ENCODE peak calls at places on chromosome 21, in five cellular contexts. B, N, I, Z and E are unnamed samples.

GRCh38 chr21:38380391-38381137 is 117.7 kb downstream of the ERG start:
- DNase-seq in B (no peak), N (no peak), I (no peak), Z (no peak), E (no peak)

GRCh38 chr21:43815991-43816390 is 26.6 kb downstream of the RRP1 start:
- DNase-seq in B (no peak), N (no peak), I (no peak), Z (no peak), E (no peak)

GRCh38 chr21:22083899-22084298 is 1085.7 kb downstream of the NCAM2 start:
- DNase-seq in B (no peak), N (no peak), I (no peak), Z (no peak), E (no peak)

GRCh38 chr21:46068516-46069079 is 29.3 kb upstream of the COL6A2 start:
- DNase-seq in B (no peak), N (no peak), I (no peak), Z (no peak), E (no peak)

GRCh38 chr21:16517380-16517779 is 787.6 kb downstream of the USP25 start:
- DNase-seq in B (no peak), N (no peak), I (no peak), Z (no peak), E (no peak)

GRCh38 chr21:36647279-36648093 is 51.4 kb upstream of the SIM2 start:
- DNase-seq in B (no peak), N (no peak), I (no peak), Z (peak), E (no peak)

GRCh38 chr21:28793043-28793442 is 199.6 kb downstream of the LTN1 start:
- DNase-seq in B (peak), N (no peak), I (no peak), Z (no peak), E (no peak)

GRCh38 chr21:37281993-37282392 is 14.9 kb upstream of the VPS26C start:
- DNase-seq in B (no peak), N (peak), I (no peak), Z (no peak), E (no peak)

GRCh38 chr21:36388835-36389234 is 3.6 kb downstream of the CHAF1B start:
- DNase-seq in B (no peak), N (no peak), I (peak), Z (no peak), E (peak)

GRCh38 chr21:28148400-28149064 is 844.1 kb downstream of the LTN1 start:
- DNase-seq in B (no peak), N (no peak), I (no peak), Z (no peak), E (no peak)

GRCh38 chr21:15826147-15826780 is 96.5 kb downstream of the USP25 start:
- DNase-seq in B (peak), N (peak), I (peak), Z (no peak), E (peak)

GRCh38 chr21:28822882-28823335 is 169.8 kb downstream of the LTN1 start:
- DNase-seq in B (no peak), N (no peak), I (no peak), Z (no peak), E (no peak)

GRCh38 chr21:46385846-46386725 is 62.1 kb downstream of the PCNT start:
- DNase-seq in B (no peak), N (no peak), I (no peak), Z (no peak), E (no peak)

GRCh38 chr21:40421121-40421520 is 425.8 kb downstream of the DSCAM start:
- DNase-seq in B (no peak), N (no peak), I (no peak), Z (no peak), E (no peak)

GRCh38 chr21:43884012-43884860 is 19.2 kb downstream of the AGPAT3 start:
- DNase-seq in B (no peak), N (no peak), I (peak), Z (peak), E (peak)

GRCh38 chr21:35116777-35117176 is 67.7 kb upstream of the RUNX1 start:
- DNase-seq in B (no peak), N (no peak), I (no peak), Z (no peak), E (no peak)

GRCh38 chr21:46325073-46325912 is 1.3 kb downstream of the PCNT start:
- DNase-seq in B (peak), N (peak), I (peak), Z (no peak), E (peak)

GRCh38 chr21:36706482-36706852 is 7.6 kb downstream of the SIM2 start:
- DNase-seq in B (no peak), N (no peak), I (no peak), Z (no peak), E (no peak)

GRCh38 chr21:26587621-26588260 is 14.7 kb upstream of the CYYR1 start:
- DNase-seq in B (no peak), N (no peak), I (no peak), Z (no peak), E (no peak)

GRCh38 chr21:46112731-46113215 is 14.9 kb downstream of the COL6A2 start:
- DNase-seq in B (no peak), N (peak), I (no peak), Z (no peak), E (no peak)

GRCh38 chr21:24272527-24272938 is 1334.7 kb downstream of the MRPL39 start:
- DNase-seq in B (no peak), N (no peak), I (no peak), Z (no peak), E (no peak)

GRCh38 chr21:46003575-46004007 is 22.0 kb downstream of the COL6A1 start:
- DNase-seq in B (no peak), N (no peak), I (no peak), Z (no peak), E (no peak)

GRCh38 chr21:25456672-25457071 is 150.6 kb downstream of the MRPL39 start:
- DNase-seq in B (no peak), N (no peak), I (peak), Z (no peak), E (no peak)

GRCh38 chr21:30227633-30228404 is 11.9 kb upstream of the CLDN8 start:
- DNase-seq in B (no peak), N (no peak), I (no peak), Z (peak), E (no peak)

GRCh38 chr21:31397939-31398338 is 53.9 kb upstream of the TIAM1 start:
- DNase-seq in B (peak), N (peak), I (no peak), Z (no peak), E (no peak)

GRCh38 chr21:14678987-14679574 is 133.0 kb upstream of the SAMSN1 start:
- DNase-seq in B (no peak), N (no peak), I (no peak), Z (no peak), E (no peak)

GRCh38 chr21:42079008-42079938 is 8.2 kb downstream of the UMODL1 start:
- DNase-seq in B (no peak), N (no peak), I (no peak), Z (no peak), E (no peak)

GRCh38 chr21:42079939-42080787 is 9.0 kb downstream of the UMODL1 start:
- DNase-seq in B (no peak), N (no peak), I (no peak), Z (no peak), E (no peak)

GRCh38 chr21:42071146-42071737 is at the start of gene UMODL1:
- DNase-seq in B (no peak), N (no peak), I (no peak), Z (no peak), E (no peak)

GRCh38 chr21:42073140-42074099 is 2.3 kb downstream of the UMODL1 start:
- DNase-seq in B (peak), N (no peak), I (no peak), Z (no peak), E (no peak)

GRCh38 chr21:42075686-42076471 is 4.8 kb downstream of the UMODL1 start:
- DNase-seq in B (no peak), N (no peak), I (no peak), Z (no peak), E (no peak)
- TF ChIP-seq CTCF in B (no peak), N (no peak), I (no peak), Z (no peak), E (no peak)

DNA sequence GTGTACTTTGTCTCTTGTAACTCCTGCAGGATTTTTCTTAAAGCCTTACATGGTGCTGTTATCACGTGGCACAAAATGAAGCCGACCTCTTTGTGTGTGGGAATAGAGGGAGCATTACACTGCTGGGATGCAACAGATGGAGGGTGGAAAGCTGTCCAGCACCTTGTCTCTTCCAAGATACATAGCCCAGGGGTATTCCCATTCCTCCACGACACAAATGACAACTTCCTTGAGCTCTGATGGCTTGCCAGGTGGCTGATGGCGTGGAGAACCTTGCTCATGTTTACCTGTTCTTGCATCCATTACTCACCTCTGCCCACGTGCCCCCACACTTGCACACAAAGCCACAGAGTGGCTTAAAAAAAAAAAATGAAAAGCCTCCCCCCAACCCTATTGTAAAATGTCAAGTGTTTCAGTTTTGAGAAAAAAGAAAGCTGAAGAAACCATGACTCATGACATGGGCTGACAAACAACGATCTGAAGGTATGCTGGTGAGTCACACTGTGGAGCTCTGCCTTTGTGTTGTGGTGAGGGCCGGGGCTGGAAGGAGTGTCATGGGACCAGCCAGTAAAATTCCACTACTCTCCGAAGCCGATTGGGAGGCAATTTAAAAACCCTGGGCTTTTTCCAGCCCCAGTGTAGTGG is 32.0 kb upstream of the ATP5PO start:
- DNase-seq in B (peak), N (peak), I (peak), Z (peak), E (peak)
- TF ChIP-seq CTCF in B (no peak), N (no peak), I (no peak), Z (no peak), E (no peak)

DNA sequence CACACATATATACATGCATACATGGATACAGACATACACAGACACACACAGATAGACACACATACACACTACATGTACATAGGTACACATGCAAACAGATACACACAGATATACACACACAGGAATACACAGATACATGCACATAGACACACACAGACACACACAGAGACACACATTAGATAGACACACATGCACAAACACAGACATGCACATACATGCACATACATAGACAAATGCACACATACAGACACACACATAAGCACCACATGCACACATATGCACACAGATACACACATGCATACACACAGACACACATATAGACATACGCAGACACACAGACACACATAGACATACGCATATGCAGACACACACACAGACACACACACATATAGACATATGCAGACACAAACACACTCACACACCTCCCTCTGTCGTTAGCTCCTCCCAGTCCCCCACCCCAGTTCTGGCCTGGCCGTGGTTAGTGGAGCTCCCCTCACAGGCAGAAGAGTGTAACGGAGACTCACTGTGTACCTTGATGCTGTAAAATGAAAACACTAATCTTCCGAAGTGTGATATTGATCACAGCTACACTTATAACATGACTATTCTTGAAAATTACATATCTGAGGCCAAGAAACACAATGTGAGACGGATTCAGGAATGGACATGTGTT is 7.6 kb downstream of the UBASH3A start:
- DNase-seq in B (peak), N (no peak), I (no peak), Z (no peak), E (no peak)
- TF ChIP-seq CTCF in B (peak), N (no peak), I (no peak), Z (no peak), E (peak)

DNA sequence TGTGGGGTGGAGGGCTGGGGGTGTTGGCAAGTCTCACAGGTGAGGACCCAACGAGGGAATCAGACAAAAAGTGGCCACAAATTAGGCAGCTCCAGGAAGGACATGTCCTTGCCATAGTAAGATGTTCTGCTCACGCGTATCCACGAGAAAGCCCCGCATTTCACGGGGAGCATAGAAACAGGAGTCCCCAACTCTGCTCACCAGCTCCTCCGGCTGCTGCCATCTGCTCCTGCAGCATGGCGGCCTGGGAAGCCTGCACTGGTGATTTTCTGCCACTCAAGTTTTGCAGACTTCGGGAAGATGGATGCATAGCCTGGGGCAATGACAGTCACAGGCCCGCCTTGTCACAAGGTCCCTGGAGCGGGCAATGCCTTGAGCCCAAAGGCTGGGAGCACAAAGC is 9.3 kb downstream of the TCP10L start:
- DNase-seq in B (no peak), N (no peak), I (no peak), Z (no peak), E (no peak)
- TF ChIP-seq CTCF in B (no peak), N (no peak), I (no peak), Z (no peak), E (no peak)

GRCh38 chr21:32925098-32925497 is 100.6 kb upstream of the OLIG2 start:
- DNase-seq in B (no peak), N (no peak), I (no peak), Z (no peak), E (no peak)

GRCh38 chr21:32920474-32920873 is 105.3 kb upstream of the OLIG2 start:
- DNase-seq in B (no peak), N (no peak), I (no peak), Z (no peak), E (no peak)

GRCh38 chr21:32917392-32918135 is 108.2 kb upstream of the OLIG2 start:
- DNase-seq in B (no peak), N (no peak), I (no peak), Z (no peak), E (no peak)

GRCh38 chr21:32918467-32919140 is 107.1 kb upstream of the OLIG2 start:
- DNase-seq in B (no peak), N (no peak), I (no peak), Z (no peak), E (no peak)

DNA sequence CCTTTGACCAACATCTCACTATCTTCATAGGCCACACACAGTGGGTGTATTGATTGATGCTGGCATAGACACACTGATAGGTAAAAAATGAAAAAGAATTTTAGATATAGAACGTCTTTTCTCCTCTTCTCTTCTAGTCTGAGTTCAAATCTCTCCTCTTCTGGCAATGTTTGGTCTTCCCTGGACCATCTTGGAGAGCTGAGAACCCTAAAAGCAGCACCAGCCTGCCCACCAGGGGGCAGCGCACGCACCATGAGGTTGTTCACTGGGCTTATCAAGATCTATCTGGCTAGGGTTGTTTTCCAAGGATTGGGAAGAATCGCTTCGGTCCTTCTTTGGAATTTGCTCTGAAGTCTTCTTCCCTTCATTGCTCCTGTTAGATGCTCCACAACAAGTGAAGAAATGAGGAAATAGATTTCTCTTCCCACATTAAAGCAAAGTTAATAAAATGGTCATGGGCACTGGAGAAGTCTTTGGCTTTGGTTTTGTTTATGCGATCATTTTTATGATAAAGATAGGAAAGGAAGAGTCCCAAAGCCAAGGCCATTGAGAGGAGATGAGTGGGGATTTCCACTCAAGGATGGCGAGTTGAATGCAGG is 104.0 kb upstream of the OLIG2 start:
- DNase-seq in B (peak), N (peak), I (peak), Z (no peak), E (no peak)
- TF ChIP-seq CTCF in B (peak), N (peak), I (peak), Z (peak), E (peak)

GRCh38 chr21:44932366-44933181 is 7.3 kb upstream of the SLX9 start:
- DNase-seq in B (peak), N (peak), I (peak), Z (no peak), E (peak)
- TF ChIP-seq CTCF in B (peak), N (peak), I (peak), Z (peak), E (peak)

DNA sequence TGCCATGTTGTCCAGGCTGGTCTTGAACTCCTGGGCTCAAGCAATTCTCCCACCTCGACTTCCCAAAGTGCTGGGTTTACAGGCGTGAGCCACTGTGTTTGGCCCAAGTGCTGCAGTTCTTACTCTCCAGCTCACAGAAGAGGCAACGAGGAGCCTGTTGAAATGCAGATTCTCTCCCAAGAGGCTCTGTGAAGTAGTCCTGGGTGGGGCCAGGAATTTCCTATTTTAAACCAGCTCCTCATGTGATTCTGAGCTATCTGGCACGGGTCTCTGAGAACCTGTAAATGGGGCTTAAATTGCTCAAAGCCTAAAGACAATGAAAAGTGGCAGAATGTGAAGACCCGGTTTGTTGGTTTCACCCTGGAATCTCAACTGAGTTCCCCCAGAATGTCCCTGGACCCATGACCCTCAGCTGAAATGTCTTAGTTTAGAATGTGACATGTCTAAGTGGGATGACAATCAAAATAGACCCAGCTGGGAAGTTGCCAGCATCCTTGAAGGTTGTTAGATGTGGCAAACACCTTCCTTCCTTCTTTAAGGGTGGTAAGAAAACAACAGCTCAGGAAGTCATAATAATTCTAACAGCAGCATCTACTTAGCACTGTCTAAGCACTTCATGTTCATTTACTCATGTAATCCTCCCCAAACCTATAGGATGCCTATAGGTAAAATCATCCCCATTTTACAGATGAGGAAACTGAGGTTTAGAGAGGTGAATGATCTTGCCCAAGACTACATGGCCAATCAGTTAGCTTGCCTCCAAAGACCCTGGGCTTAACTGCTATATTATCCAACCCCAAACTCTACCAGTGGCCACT is 20.8 kb upstream of the ATP5PO start:
- DNase-seq in B (no peak), N (peak), I (no peak), Z (no peak), E (no peak)
- TF ChIP-seq CTCF in B (no peak), N (no peak), I (no peak), Z (no peak), E (no peak)